ENCODE peak calls at places on chromosomes 3 and 15, in five cellular contexts. One of them, this sample, is unnamed.

GRCh38 chr3:16906679-16907078 is 21.9 kb downstream of the PLCL2 start:
- DNase-seq in DND-41: no peak
- DNase-seq in Peyer's patch: no peak
- DNase-seq in OCI-LY7: no peak
- DNase-seq in transverse colon: peak
- DNase-seq in this sample: no peak

GRCh38 chr15:67266870-67267269 is 12.3 kb downstream of the IQCH start:
- DNase-seq in OCI-LY7: no peak
- DNase-seq in transverse colon: no peak
- DNase-seq in Peyer's patch: no peak
- DNase-seq in DND-41: no peak
- DNase-seq in this sample: no peak

GRCh38 chr3:152322756-152323155 is 54.0 kb downstream of the MBNL1 start:
- DNase-seq in Peyer's patch: no peak
- DNase-seq in OCI-LY7: peak
- DNase-seq in DND-41: no peak
- DNase-seq in transverse colon: no peak
- DNase-seq in this sample: no peak

GRCh38 chr15:101174152-101174920 is 77.5 kb downstream of the CHSY1 start:
- DNase-seq in OCI-LY7: no peak
- DNase-seq in DND-41: no peak
- DNase-seq in transverse colon: no peak
- DNase-seq in Peyer's patch: no peak
- DNase-seq in this sample: no peak

GRCh38 chr15:92393994-92394326 is 279 bp downstream of the ST8SIA2 start:
- DNase-seq in OCI-LY7: no peak
- DNase-seq in Peyer's patch: no peak
- DNase-seq in transverse colon: no peak
- DNase-seq in DND-41: no peak
- DNase-seq in this sample: no peak

GRCh38 chr15:74314897-74315438 is 52.5 kb downstream of the CYP11A1 start:
- DNase-seq in OCI-LY7: no peak
- DNase-seq in Peyer's patch: no peak
- DNase-seq in DND-41: peak
- DNase-seq in transverse colon: no peak
- DNase-seq in this sample: peak

GRCh38 chr3:28575100-28575747 is 226.6 kb upstream of the AZI2 start:
- DNase-seq in transverse colon: no peak
- DNase-seq in DND-41: no peak
- DNase-seq in Peyer's patch: no peak
- DNase-seq in OCI-LY7: no peak
- DNase-seq in this sample: no peak

GRCh38 chr3:143627336-143627735 is 220.9 kb downstream of the SLC9A9 start:
- DNase-seq in Peyer's patch: no peak
- DNase-seq in transverse colon: no peak
- DNase-seq in OCI-LY7: no peak
- DNase-seq in DND-41: no peak
- DNase-seq in this sample: no peak

GRCh38 chr15:90219421-90220141 is 14.2 kb downstream of the CIB1 start:
- DNase-seq in Peyer's patch: peak
- DNase-seq in OCI-LY7: peak
- DNase-seq in DND-41: peak
- DNase-seq in transverse colon: peak
- DNase-seq in this sample: peak

GRCh38 chr15:72784233-72784876 is 797 bp upstream of the ADPGK start:
- DNase-seq in DND-41: peak
- DNase-seq in Peyer's patch: no peak
- DNase-seq in OCI-LY7: peak
- DNase-seq in transverse colon: no peak
- DNase-seq in this sample: peak

GRCh38 chr3:53618524-53618906 is 124.1 kb downstream of the CACNA1D start:
- DNase-seq in Peyer's patch: no peak
- DNase-seq in DND-41: no peak
- DNase-seq in transverse colon: peak
- DNase-seq in OCI-LY7: no peak
- DNase-seq in this sample: no peak

GRCh38 chr3:128335621-128336296 is 130.9 kb downstream of the DNAJB8 start:
- DNase-seq in transverse colon: no peak
- DNase-seq in Peyer's patch: no peak
- DNase-seq in DND-41: no peak
- DNase-seq in OCI-LY7: no peak
- DNase-seq in this sample: no peak
- H3K27ac ChIP-seq in transverse colon: no peak
- H3K27ac ChIP-seq in Peyer's patch: no peak
- H3K27ac ChIP-seq in DND-41: no peak
- H3K27ac ChIP-seq in OCI-LY7: no peak
- H3K27ac ChIP-seq in this sample: no peak

DNA sequence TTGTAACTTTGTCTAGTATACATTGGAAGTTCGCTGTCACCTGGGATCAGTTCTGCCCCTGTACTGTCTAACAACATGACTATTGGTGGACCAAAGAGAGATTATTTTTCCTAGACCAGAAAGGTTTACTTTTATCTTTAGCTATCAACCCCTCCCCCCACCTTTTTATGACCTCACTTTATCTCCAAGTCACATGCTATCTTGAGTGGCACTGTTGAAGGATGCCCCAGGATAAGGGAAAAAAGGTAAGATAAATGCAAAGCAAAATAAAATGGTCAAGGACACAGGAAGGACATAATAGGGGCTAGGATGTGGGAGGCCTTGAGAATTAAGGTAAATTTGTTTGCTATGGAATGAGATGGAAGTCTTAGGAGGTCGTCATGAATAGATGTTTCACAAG is 996 bp upstream of the ZNF609 start:
- DNase-seq in Peyer's patch: no peak
- DNase-seq in DND-41: no peak
- DNase-seq in transverse colon: no peak
- DNase-seq in OCI-LY7: no peak
- DNase-seq in this sample: peak
- H3K4me3 ChIP-seq in Peyer's patch: no peak
- H3K4me3 ChIP-seq in DND-41: no peak
- H3K4me3 ChIP-seq in transverse colon: no peak
- H3K4me3 ChIP-seq in OCI-LY7: peak
- H3K4me3 ChIP-seq in this sample: peak

GRCh38 chr3:127740136-127740915 is 67.6 kb downstream of the ABTB1 start:
- DNase-seq in OCI-LY7: no peak
- DNase-seq in DND-41: no peak
- DNase-seq in transverse colon: no peak
- DNase-seq in Peyer's patch: no peak
- DNase-seq in this sample: no peak

GRCh38 chr3:127739347-127740135 is 66.8 kb downstream of the ABTB1 start:
- DNase-seq in transverse colon: no peak
- DNase-seq in DND-41: no peak
- DNase-seq in Peyer's patch: no peak
- DNase-seq in OCI-LY7: no peak
- DNase-seq in this sample: no peak

GRCh38 chr3:127736801-127737539 is 64.2 kb downstream of the ABTB1 start:
- DNase-seq in Peyer's patch: no peak
- DNase-seq in transverse colon: no peak
- DNase-seq in OCI-LY7: peak
- DNase-seq in DND-41: no peak
- DNase-seq in this sample: no peak

GRCh38 chr3:127735767-127736693 is 63.3 kb downstream of the ABTB1 start:
- DNase-seq in transverse colon: peak
- DNase-seq in OCI-LY7: peak
- DNase-seq in Peyer's patch: peak
- DNase-seq in DND-41: no peak
- DNase-seq in this sample: no peak

GRCh38 chr3:127738192-127738840 is 65.6 kb downstream of the ABTB1 start:
- DNase-seq in OCI-LY7: no peak
- DNase-seq in Peyer's patch: no peak
- DNase-seq in transverse colon: peak
- DNase-seq in DND-41: no peak
- DNase-seq in this sample: no peak
- H3K27ac ChIP-seq in OCI-LY7: no peak
- H3K27ac ChIP-seq in Peyer's patch: peak
- H3K27ac ChIP-seq in transverse colon: peak
- H3K27ac ChIP-seq in DND-41: no peak
- H3K27ac ChIP-seq in this sample: no peak

DNA sequence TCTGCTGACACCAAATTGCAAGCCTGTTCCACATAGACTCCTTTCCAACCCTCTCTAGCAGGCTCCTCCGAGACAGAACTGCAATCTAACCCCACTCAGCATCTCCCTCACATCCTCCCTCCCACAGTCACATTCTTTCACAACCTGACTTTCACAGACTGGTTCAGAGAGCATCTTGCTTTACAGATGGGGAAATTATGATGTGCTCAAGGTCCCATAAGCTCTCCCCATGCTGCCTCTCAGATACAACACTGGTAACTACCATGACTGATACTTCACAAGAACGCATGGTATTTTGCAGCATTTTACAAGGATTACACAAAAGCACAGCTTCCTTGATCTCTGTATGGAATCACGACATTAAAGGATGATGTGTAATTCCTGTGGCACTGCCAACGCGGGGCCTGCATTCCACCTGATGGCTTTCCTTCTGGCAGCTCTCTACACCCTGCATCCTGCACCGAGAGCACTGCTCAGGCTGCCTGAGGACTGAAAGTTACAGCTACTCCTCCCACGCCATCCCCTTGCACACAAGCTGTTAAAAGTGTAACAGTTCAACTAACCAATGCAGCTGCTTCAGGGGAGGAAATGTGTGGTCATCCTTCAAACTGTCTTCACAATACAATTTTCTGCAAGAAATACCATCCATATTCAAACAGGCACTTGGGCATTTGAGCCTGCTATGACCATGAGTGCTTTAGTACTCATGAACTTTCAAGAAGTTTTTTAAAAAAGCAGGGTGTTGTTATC is 27.6 kb downstream of the TBC1D2B start:
- DNase-seq in transverse colon: no peak
- DNase-seq in Peyer's patch: peak
- DNase-seq in DND-41: peak
- DNase-seq in OCI-LY7: peak
- DNase-seq in this sample: peak
- H3K4me3 ChIP-seq in transverse colon: no peak
- H3K4me3 ChIP-seq in Peyer's patch: no peak
- H3K4me3 ChIP-seq in DND-41: no peak
- H3K4me3 ChIP-seq in OCI-LY7: no peak
- H3K4me3 ChIP-seq in this sample: peak

DNA sequence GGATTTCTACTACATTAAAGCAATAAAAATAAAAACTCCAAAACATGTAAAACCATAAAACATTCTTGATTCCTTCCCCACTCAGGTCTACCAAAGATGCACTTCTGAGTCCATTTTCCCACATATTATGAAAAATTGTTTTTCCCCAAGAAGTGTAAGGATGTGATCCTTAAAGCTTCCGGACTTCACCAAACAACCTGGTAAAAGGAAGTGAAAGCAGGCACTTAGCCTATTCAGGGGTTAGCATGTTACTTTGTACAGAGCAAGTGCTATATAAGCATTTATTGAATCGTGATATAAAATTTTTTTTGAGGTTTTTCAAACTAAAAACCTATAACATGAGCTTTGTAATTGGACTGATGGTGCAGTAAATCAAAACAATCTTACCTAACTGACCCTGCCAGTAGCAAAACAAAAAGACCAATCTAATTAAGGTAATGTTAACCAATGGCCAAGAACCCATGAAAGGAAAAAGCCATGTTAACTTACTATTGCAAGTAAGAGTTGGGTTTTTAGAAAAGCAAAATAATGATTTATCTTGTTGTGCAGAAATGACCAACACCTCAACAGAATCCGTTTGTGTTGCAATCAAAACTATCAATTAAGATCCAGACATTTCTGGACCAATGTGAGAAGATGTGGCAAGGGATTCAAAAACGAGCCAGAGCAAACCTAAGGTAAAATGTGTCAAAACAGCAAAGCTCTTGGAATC is 1.8 kb downstream of the SETD2 start:
- DNase-seq in DND-41: no peak
- DNase-seq in Peyer's patch: no peak
- DNase-seq in OCI-LY7: peak
- DNase-seq in transverse colon: no peak
- DNase-seq in this sample: peak
- H3K27ac ChIP-seq in DND-41: peak
- H3K27ac ChIP-seq in Peyer's patch: peak
- H3K27ac ChIP-seq in OCI-LY7: peak
- H3K27ac ChIP-seq in transverse colon: peak
- H3K27ac ChIP-seq in this sample: peak

GRCh38 chr3:141500397-141500796 is 13.6 kb downstream of the RASA2 start:
- DNase-seq in DND-41: no peak
- DNase-seq in OCI-LY7: no peak
- DNase-seq in Peyer's patch: no peak
- DNase-seq in transverse colon: no peak
- DNase-seq in this sample: no peak

GRCh38 chr3:141493152-141493551 is 6.3 kb downstream of the RASA2 start:
- DNase-seq in transverse colon: no peak
- DNase-seq in OCI-LY7: no peak
- DNase-seq in Peyer's patch: no peak
- DNase-seq in DND-41: no peak
- DNase-seq in this sample: peak

GRCh38 chr3:141499965-141500364 is 13.1 kb downstream of the RASA2 start:
- DNase-seq in transverse colon: no peak
- DNase-seq in OCI-LY7: no peak
- DNase-seq in Peyer's patch: no peak
- DNase-seq in DND-41: no peak
- DNase-seq in this sample: peak

GRCh38 chr3:141499304-141499703 is 12.5 kb downstream of the RASA2 start:
- DNase-seq in OCI-LY7: no peak
- DNase-seq in transverse colon: no peak
- DNase-seq in DND-41: no peak
- DNase-seq in Peyer's patch: no peak
- DNase-seq in this sample: no peak

GRCh38 chr3:141498592-141499223 is 11.9 kb downstream of the RASA2 start:
- DNase-seq in DND-41: peak
- DNase-seq in transverse colon: peak
- DNase-seq in OCI-LY7: peak
- DNase-seq in Peyer's patch: peak
- DNase-seq in this sample: peak
- H3K4me3 ChIP-seq in DND-41: peak
- H3K4me3 ChIP-seq in transverse colon: no peak
- H3K4me3 ChIP-seq in OCI-LY7: peak
- H3K4me3 ChIP-seq in Peyer's patch: no peak
- H3K4me3 ChIP-seq in this sample: peak

GRCh38 chr3:72748659-72749058 is 99.6 kb downstream of the SHQ1 start:
- DNase-seq in DND-41: no peak
- DNase-seq in OCI-LY7: no peak
- DNase-seq in Peyer's patch: no peak
- DNase-seq in transverse colon: peak
- DNase-seq in this sample: no peak

GRCh38 chr3:72745146-72745976 is 102.9 kb downstream of the SHQ1 start:
- DNase-seq in Peyer's patch: peak
- DNase-seq in OCI-LY7: no peak
- DNase-seq in DND-41: no peak
- DNase-seq in transverse colon: peak
- DNase-seq in this sample: no peak

GRCh38 chr3:72739521-72740466 is 108.5 kb downstream of the SHQ1 start:
- DNase-seq in OCI-LY7: no peak
- DNase-seq in DND-41: no peak
- DNase-seq in Peyer's patch: no peak
- DNase-seq in transverse colon: peak
- DNase-seq in this sample: no peak

GRCh38 chr3:72746412-72747411 is 101.5 kb downstream of the SHQ1 start:
- DNase-seq in transverse colon: no peak
- DNase-seq in DND-41: no peak
- DNase-seq in OCI-LY7: no peak
- DNase-seq in Peyer's patch: no peak
- DNase-seq in this sample: no peak

GRCh38 chr3:72744330-72744729 is 103.9 kb downstream of the SHQ1 start:
- DNase-seq in Peyer's patch: no peak
- DNase-seq in OCI-LY7: no peak
- DNase-seq in DND-41: no peak
- DNase-seq in transverse colon: no peak
- DNase-seq in this sample: no peak
- H3K27ac ChIP-seq in Peyer's patch: no peak
- H3K27ac ChIP-seq in OCI-LY7: no peak
- H3K27ac ChIP-seq in DND-41: no peak
- H3K27ac ChIP-seq in transverse colon: no peak
- H3K27ac ChIP-seq in this sample: no peak